ENCODE peak calls at places on chromosomes 11 and 22, in seven cellular contexts. One of them, this sample, is unnamed.

GRCh38 chr11:122246885-122247284 is 130.9 kb upstream of the BLID start:
- DNase-seq in body of pancreas: no peak
- DNase-seq in adrenal gland: no peak
- DNase-seq in Peyer's patch: no peak
- DNase-seq in stomach: no peak
- DNase-seq in spleen: no peak
- DNase-seq in H54: no peak
- DNase-seq in this sample: no peak

GRCh38 chr22:20089977-20090729 is 10.1 kb downstream of the DGCR8 start:
- DNase-seq in stomach: no peak
- DNase-seq in body of pancreas: no peak
- DNase-seq in spleen: peak
- DNase-seq in Peyer's patch: no peak
- DNase-seq in H54: no peak
- DNase-seq in adrenal gland: no peak
- DNase-seq in this sample: no peak

GRCh38 chr11:73387594-73388021 is 11.4 kb downstream of the RELT start:
- DNase-seq in H54: no peak
- DNase-seq in spleen: no peak
- DNase-seq in Peyer's patch: no peak
- DNase-seq in stomach: no peak
- DNase-seq in body of pancreas: no peak
- DNase-seq in adrenal gland: no peak
- DNase-seq in this sample: peak

GRCh38 chr22:37079668-37080171 is 28.2 kb downstream of the KCTD17 start:
- DNase-seq in body of pancreas: peak
- DNase-seq in H54: no peak
- DNase-seq in Peyer's patch: peak
- DNase-seq in adrenal gland: no peak
- DNase-seq in spleen: peak
- DNase-seq in stomach: peak
- DNase-seq in this sample: peak

GRCh38 chr11:117872962-117873827 is 3.3 kb downstream of the FXYD6 start:
- DNase-seq in spleen: no peak
- DNase-seq in body of pancreas: no peak
- DNase-seq in stomach: no peak
- DNase-seq in Peyer's patch: no peak
- DNase-seq in adrenal gland: no peak
- DNase-seq in H54: no peak
- DNase-seq in this sample: no peak

GRCh38 chr22:33917744-33918406 is 2.4 kb downstream of the LARGE1 start:
- DNase-seq in H54: no peak
- DNase-seq in stomach: no peak
- DNase-seq in adrenal gland: no peak
- DNase-seq in spleen: no peak
- DNase-seq in body of pancreas: no peak
- DNase-seq in Peyer's patch: no peak
- DNase-seq in this sample: no peak

GRCh38 chr11:47946682-47947575 is 33.4 kb upstream of the PTPRJ start:
- DNase-seq in adrenal gland: peak
- DNase-seq in stomach: peak
- DNase-seq in Peyer's patch: no peak
- DNase-seq in H54: peak
- DNase-seq in spleen: peak
- DNase-seq in body of pancreas: peak
- DNase-seq in this sample: peak

GRCh38 chr11:10323793-10324170 is 18.9 kb downstream of the ADM start:
- DNase-seq in Peyer's patch: no peak
- DNase-seq in stomach: no peak
- DNase-seq in body of pancreas: no peak
- DNase-seq in spleen: no peak
- DNase-seq in H54: no peak
- DNase-seq in adrenal gland: no peak
- DNase-seq in this sample: no peak

GRCh38 chr11:134753805-134754130 is 341.7 kb upstream of the B3GAT1 start:
- DNase-seq in H54: no peak
- DNase-seq in spleen: no peak
- DNase-seq in Peyer's patch: no peak
- DNase-seq in adrenal gland: no peak
- DNase-seq in body of pancreas: no peak
- DNase-seq in stomach: no peak
- DNase-seq in this sample: no peak

GRCh38 chr11:17351510-17352176 is at the start of gene NCR3LG1:
- DNase-seq in H54: no peak
- DNase-seq in spleen: peak
- DNase-seq in adrenal gland: peak
- DNase-seq in Peyer's patch: peak
- DNase-seq in body of pancreas: peak
- DNase-seq in stomach: peak
- DNase-seq in this sample: peak
- TF ChIP-seq POLR2A in H54: no peak
- TF ChIP-seq POLR2A in spleen: no peak
- TF ChIP-seq POLR2A in adrenal gland: peak
- TF ChIP-seq POLR2A in Peyer's patch: peak
- TF ChIP-seq POLR2A in body of pancreas: no peak
- TF ChIP-seq POLR2A in stomach: no peak
- TF ChIP-seq POLR2A in this sample: peak

GRCh38 chr11:35083181-35084061 is 55.5 kb upstream of the CD44 start:
- DNase-seq in body of pancreas: peak
- DNase-seq in H54: peak
- DNase-seq in spleen: peak
- DNase-seq in Peyer's patch: peak
- DNase-seq in stomach: peak
- DNase-seq in adrenal gland: peak
- DNase-seq in this sample: peak
- TF ChIP-seq POLR2A in body of pancreas: no peak
- TF ChIP-seq POLR2A in H54: no peak
- TF ChIP-seq POLR2A in spleen: no peak
- TF ChIP-seq POLR2A in Peyer's patch: no peak
- TF ChIP-seq POLR2A in stomach: no peak
- TF ChIP-seq POLR2A in adrenal gland: no peak
- TF ChIP-seq POLR2A in this sample: no peak

DNA sequence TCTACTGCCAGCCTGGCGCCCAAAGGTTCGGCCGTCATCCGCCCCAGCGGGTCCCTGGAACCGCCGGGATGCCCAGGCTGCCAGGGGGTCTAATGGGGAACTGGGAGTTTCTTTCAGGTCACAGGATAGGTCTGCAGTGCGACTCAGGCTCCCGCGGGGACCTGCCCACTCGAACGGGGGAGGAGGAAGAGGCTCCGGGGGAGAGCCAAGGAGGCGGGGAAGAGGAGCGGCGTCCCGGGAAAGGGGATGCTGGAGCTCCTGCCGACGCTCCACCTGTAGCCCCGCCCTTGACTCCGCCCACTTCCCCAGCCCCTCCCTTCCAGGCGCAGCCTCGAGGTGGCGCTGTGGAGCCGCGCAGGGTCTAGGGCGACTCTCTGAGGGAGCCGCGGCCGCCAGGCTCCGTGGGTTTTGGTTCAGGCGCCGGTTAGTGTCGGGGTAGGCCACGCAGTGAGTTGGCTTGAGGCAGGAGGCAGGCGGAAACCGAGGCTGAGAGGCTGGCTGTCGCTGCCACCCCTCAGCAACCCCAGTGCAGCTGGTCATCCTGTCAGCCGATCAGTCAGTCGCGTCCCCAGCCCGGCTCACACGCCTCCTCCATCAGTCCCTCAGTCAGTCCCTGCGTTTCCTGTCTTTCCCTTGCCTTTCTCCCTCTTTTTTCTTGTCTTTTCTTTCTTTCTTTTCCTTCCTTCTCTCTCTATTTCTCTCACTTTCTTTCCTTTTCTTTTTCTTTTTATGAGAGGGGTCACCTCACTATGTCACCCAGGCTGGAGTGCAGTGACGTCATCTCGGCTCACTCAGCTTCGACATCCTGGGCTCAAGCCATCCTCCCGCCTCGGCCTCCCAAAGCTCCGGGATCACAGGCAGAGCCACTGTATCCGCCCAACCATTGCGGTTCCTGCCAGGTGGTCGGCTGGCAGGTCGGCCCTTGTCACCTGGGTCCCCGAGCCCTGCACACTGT is 26.4 kb downstream of the YWHAH start:
- DNase-seq in Peyer's patch: peak
- DNase-seq in H54: peak
- DNase-seq in adrenal gland: peak
- DNase-seq in stomach: peak
- DNase-seq in body of pancreas: peak
- DNase-seq in spleen: peak
- DNase-seq in this sample: peak
- TF ChIP-seq POLR2A in Peyer's patch: no peak
- TF ChIP-seq POLR2A in H54: no peak
- TF ChIP-seq POLR2A in adrenal gland: no peak
- TF ChIP-seq POLR2A in stomach: no peak
- TF ChIP-seq POLR2A in body of pancreas: no peak
- TF ChIP-seq POLR2A in spleen: no peak
- TF ChIP-seq POLR2A in this sample: no peak

DNA sequence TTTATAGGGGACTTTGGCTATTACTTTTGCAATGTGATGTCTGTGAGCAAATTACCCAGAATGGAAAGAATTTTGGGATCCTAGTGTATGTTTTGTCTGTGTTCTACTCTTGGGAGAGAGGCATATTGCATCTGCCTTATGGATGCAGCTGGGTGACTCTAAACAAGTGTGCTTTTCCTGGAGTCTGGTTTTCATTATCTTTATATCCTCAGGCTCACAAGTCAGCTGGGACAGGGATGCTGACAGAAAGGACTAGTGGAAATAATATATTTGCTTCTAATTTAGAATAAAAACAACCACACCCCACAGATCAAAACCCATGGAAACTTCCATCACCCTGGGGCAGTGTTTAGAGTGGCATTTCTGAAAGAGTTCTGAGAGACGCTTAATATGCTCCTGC is 20.9 kb downstream of the KCNE3 start:
- DNase-seq in spleen: no peak
- DNase-seq in Peyer's patch: no peak
- DNase-seq in adrenal gland: no peak
- DNase-seq in body of pancreas: no peak
- DNase-seq in H54: no peak
- DNase-seq in stomach: no peak
- DNase-seq in this sample: no peak
- TF ChIP-seq POLR2A in spleen: no peak
- TF ChIP-seq POLR2A in Peyer's patch: no peak
- TF ChIP-seq POLR2A in adrenal gland: no peak
- TF ChIP-seq POLR2A in body of pancreas: no peak
- TF ChIP-seq POLR2A in H54: no peak
- TF ChIP-seq POLR2A in stomach: no peak
- TF ChIP-seq POLR2A in this sample: no peak

DNA sequence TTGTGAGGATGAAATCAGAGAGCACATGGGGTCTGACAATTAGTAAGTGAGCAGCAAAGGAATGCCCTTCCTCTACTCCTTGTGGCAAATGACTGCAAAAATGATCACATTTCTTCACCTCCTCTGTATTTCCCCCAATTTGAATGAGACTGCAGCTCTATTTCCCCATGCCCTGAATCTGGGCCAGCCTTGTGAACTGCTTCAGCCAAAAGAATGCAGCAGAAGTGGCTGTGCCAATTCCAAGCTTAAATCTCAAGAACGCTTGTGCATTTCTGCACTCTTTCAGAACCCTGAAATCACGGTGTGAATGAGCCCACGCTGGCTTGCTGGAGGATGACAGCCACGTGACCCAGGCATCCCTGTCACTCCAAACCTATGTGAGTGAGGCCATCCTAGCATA is 9.9 kb downstream of the SLC43A3 start:
- DNase-seq in stomach: no peak
- DNase-seq in H54: no peak
- DNase-seq in body of pancreas: peak
- DNase-seq in spleen: no peak
- DNase-seq in Peyer's patch: no peak
- DNase-seq in adrenal gland: no peak
- DNase-seq in this sample: no peak
- TF ChIP-seq POLR2A in stomach: no peak
- TF ChIP-seq POLR2A in H54: no peak
- TF ChIP-seq POLR2A in body of pancreas: no peak
- TF ChIP-seq POLR2A in spleen: no peak
- TF ChIP-seq POLR2A in Peyer's patch: no peak
- TF ChIP-seq POLR2A in adrenal gland: no peak
- TF ChIP-seq POLR2A in this sample: no peak